ENCODE peak calls at places on chromosomes 5 and 9, in five cellular contexts. U is T-cell; L is M059J; M is CD4-positive, alpha-beta memory T cell; G is stomach. P is an unnamed sample.

GRCh38 chr9:14769235-14769580 is 46.7 kb upstream of the CER1 start:
- DNase-seq in U (no peak), L (peak), M (no peak), G (no peak), P (no peak)

GRCh38 chr5:79811081-79811480 is 121.4 kb downstream of the CMYA5 start:
- DNase-seq in L (no peak), M (no peak), G (no peak), U (no peak), P (no peak)

GRCh38 chr9:30348904-30349303 is 2035.5 kb upstream of the ACO1 start:
- DNase-seq in G (no peak), M (no peak), U (no peak), L (peak), P (no peak)

GRCh38 chr9:81613002-81613750 is 76.2 kb downstream of the TLE1 start:
- DNase-seq in G (no peak), M (no peak), U (no peak), L (no peak), P (no peak)

GRCh38 chr9:93467462-93467861 is 14.1 kb upstream of the FAM120AOS start:
- DNase-seq in M (no peak), L (no peak), U (no peak), G (peak), P (no peak)

GRCh38 chr5:58262226-58262625 is 197.7 kb downstream of the PLK2 start:
- DNase-seq in U (no peak), L (peak), G (no peak), M (no peak), P (no peak)

GRCh38 chr9:90642570-90643539 is at the start of gene DIRAS2:
- DNase-seq in M (no peak), G (peak), L (peak), U (no peak), P (no peak)

GRCh38 chr5:163579729-163580128 is 74.3 kb downstream of the MAT2B start:
- DNase-seq in L (no peak), M (no peak), U (no peak), G (no peak), P (no peak)

GRCh38 chr5:66596791-66597757 is 881 bp downstream of the MAST4 start:
- DNase-seq in L (peak), G (peak), U (no peak), M (no peak), P (no peak)

GRCh38 chr9:98652302-98652701 is 56.4 kb downstream of the GABBR2 start:
- DNase-seq in M (no peak), G (no peak), U (no peak), L (no peak), P (no peak)

GRCh38 chr5:65768723-65769122 is 46.7 kb downstream of the NLN start:
- DNase-seq in G (no peak), L (no peak), U (no peak), M (no peak), P (no peak)

GRCh38 chr9:26169684-26170083 is 491.4 kb upstream of the TUSC1 start:
- DNase-seq in L (peak), M (no peak), U (no peak), G (no peak), P (no peak)

GRCh38 chr5:175652741-175653663 is 4.9 kb upstream of the HRH2 start:
- DNase-seq in U (peak), M (peak), L (peak), G (no peak), P (peak)

GRCh38 chr9:119252671-119253299 is 116.5 kb downstream of the BRINP1 start:
- DNase-seq in G (no peak), U (no peak), L (no peak), M (no peak), P (no peak)

GRCh38 chr5:78731884-78732283 is 83.3 kb upstream of the LHFPL2 start:
- DNase-seq in G (no peak), L (peak), M (no peak), U (no peak), P (no peak)

GRCh38 chr5:67648201-67648671 is 451.6 kb upstream of the CD180 start:
- DNase-seq in G (peak), L (no peak), U (no peak), M (no peak), P (no peak)

GRCh38 chr9:16337322-16338029 is 533.0 kb downstream of the BNC2 start:
- DNase-seq in L (peak), M (no peak), G (no peak), U (no peak), P (no peak)

GRCh38 chr5:65624025-65624569 is at the start of gene TRIM23:
- DNase-seq in G (peak), U (peak), L (peak), M (peak), P (peak)

GRCh38 chr9:134410078-134410834 is 84.0 kb downstream of the RXRA start:
- DNase-seq in G (peak), L (peak), M (no peak), U (no peak), P (no peak)

GRCh38 chr5:157258450-157258849 is 7.5 kb upstream of the CYFIP2 start:
- DNase-seq in L (no peak), M (no peak), U (no peak), G (no peak), P (no peak)

GRCh38 chr5:134506054-134507039 is 19.1 kb upstream of the JADE2 start:
- DNase-seq in U (no peak), G (peak), L (peak), M (no peak), P (no peak)

GRCh38 chr5:36561596-36561995 is 44.8 kb upstream of the SLC1A3 start:
- DNase-seq in U (no peak), G (no peak), L (no peak), M (no peak), P (no peak)

GRCh38 chr9:29691758-29692407 is 2118.6 kb upstream of the C9orf72 start:
- DNase-seq in L (peak), M (no peak), G (no peak), U (no peak), P (no peak)

GRCh38 chr9:81455417-81455816 is 233.9 kb downstream of the TLE1 start:
- DNase-seq in L (no peak), G (no peak), U (no peak), M (no peak), P (no peak)

GRCh38 chr5:73256462-73257260 is 83.7 kb downstream of the TMEM174 start:
- DNase-seq in M (no peak), L (peak), G (no peak), U (no peak), P (no peak)

GRCh38 chr5:169626779-169627178 is 10.3 kb upstream of the DOCK2 start:
- DNase-seq in L (peak), U (no peak), G (no peak), M (no peak), P (no peak)

GRCh38 chr9:104743377-104743985 is 4.0 kb upstream of the NIPSNAP3A start:
- DNase-seq in G (no peak), L (peak), M (peak), U (peak), P (no peak)

GRCh38 chr5:137501846-137502406 is 2.8 kb upstream of the SPOCK1 start:
- DNase-seq in G (no peak), L (no peak), M (no peak), U (no peak), P (no peak)

GRCh38 chr5:32151198-32151597 is 22.9 kb downstream of the GOLPH3 start:
- DNase-seq in M (no peak), G (no peak), U (no peak), L (no peak), P (no peak)

GRCh38 chr5:100615362-100615761 is 80.2 kb downstream of the FAM174A start:
- DNase-seq in U (no peak), M (no peak), L (no peak), G (no peak), P (no peak)

GRCh38 chr9:129895376-129896268 is 60.4 kb downstream of the USP20 start:
- DNase-seq in L (no peak), U (peak), M (peak), G (no peak), P (peak)

GRCh38 chr5:66342316-66342715 is 198.2 kb downstream of the SREK1 start:
- DNase-seq in M (no peak), U (no peak), G (no peak), L (no peak), P (no peak)

GRCh38 chr5:179259731-179260323 is 85.4 kb downstream of the ADAMTS2 start:
- DNase-seq in L (no peak), M (no peak), G (peak), U (no peak), P (no peak)

GRCh38 chr5:59069438-59070079 is 486.7 kb downstream of the RAB3C start:
- DNase-seq in M (no peak), L (peak), G (no peak), U (no peak), P (no peak)

GRCh38 chr5:143337946-143338345 is 65.5 kb downstream of the NR3C1 start:
- DNase-seq in G (no peak), L (peak), M (no peak), U (no peak), P (no peak)

GRCh38 chr5:116573279-116573616 is 1.4 kb downstream of the SEMA6A start:
- DNase-seq in G (peak), U (no peak), L (no peak), M (no peak), P (peak)

P was measured in naive thymus-derived CD4-positive, alpha-beta T cell.